ENCODE peak calls at places on chromosome 10, in nine cellular contexts. One of them, this sample, is unnamed.
A peak's percentile ranks its signal among the peaks of the same experiment; 100 is the strongest.

GRCh38 chr10:1687190-1687589 is 50.1 kb downstream of the ADARB2 start:
- DNase-seq in uterus: no peak
- DNase-seq in suprapubic skin: no peak
- DNase-seq in colonic mucosa: no peak
- DNase-seq in brain microvascular endothelial cell: no peak
- DNase-seq in esophagus squamous epithelium: no peak
- DNase-seq in thoracic aorta: no peak
- DNase-seq in psoas muscle: no peak
- DNase-seq in MM.1S: no peak
- DNase-seq in this sample: no peak

GRCh38 chr10:126065751-126066150 is 169.4 kb downstream of the FANK1 start:
- DNase-seq in uterus: no peak
- DNase-seq in suprapubic skin: no peak
- DNase-seq in colonic mucosa: no peak
- DNase-seq in brain microvascular endothelial cell: no peak
- DNase-seq in esophagus squamous epithelium: no peak
- DNase-seq in thoracic aorta: no peak
- DNase-seq in psoas muscle: no peak
- DNase-seq in MM.1S: no peak
- DNase-seq in this sample: no peak

GRCh38 chr10:101230185-101230917 is 1.1 kb upstream of the LBX1 start:
- DNase-seq in uterus: no peak
- DNase-seq in suprapubic skin: no peak
- DNase-seq in colonic mucosa: no peak
- DNase-seq in brain microvascular endothelial cell: no peak
- DNase-seq in esophagus squamous epithelium: no peak
- DNase-seq in thoracic aorta: no peak
- DNase-seq in psoas muscle: no peak
- DNase-seq in MM.1S: no peak
- DNase-seq in this sample: no peak

GRCh38 chr10:71693377-71693776 is 26.2 kb downstream of the C10orf105 start:
- DNase-seq in uterus: no peak
- DNase-seq in suprapubic skin: no peak
- DNase-seq in colonic mucosa: no peak
- DNase-seq in brain microvascular endothelial cell: no peak
- DNase-seq in esophagus squamous epithelium: no peak
- DNase-seq in thoracic aorta: no peak
- DNase-seq in psoas muscle: no peak
- DNase-seq in MM.1S: no peak
- DNase-seq in this sample: no peak

GRCh38 chr10:63210611-63211196 is 77.6 kb downstream of the NRBF2 start:
- DNase-seq in uterus: no peak
- DNase-seq in suprapubic skin: no peak
- DNase-seq in colonic mucosa: no peak
- DNase-seq in brain microvascular endothelial cell: no peak
- DNase-seq in esophagus squamous epithelium: no peak
- DNase-seq in thoracic aorta: no peak
- DNase-seq in psoas muscle: no peak
- DNase-seq in MM.1S: no peak
- DNase-seq in this sample: no peak

GRCh38 chr10:103295391-103296044 is 18.6 kb downstream of the INA start:
- DNase-seq in uterus: no peak
- DNase-seq in suprapubic skin: no peak
- DNase-seq in colonic mucosa: no peak
- DNase-seq in brain microvascular endothelial cell: peak; percentile 83
- DNase-seq in esophagus squamous epithelium: no peak
- DNase-seq in thoracic aorta: no peak
- DNase-seq in psoas muscle: no peak
- DNase-seq in MM.1S: no peak
- DNase-seq in this sample: no peak

GRCh38 chr10:128959746-128960145 is 507.3 kb upstream of the MGMT start:
- DNase-seq in uterus: no peak
- DNase-seq in suprapubic skin: no peak
- DNase-seq in colonic mucosa: no peak
- DNase-seq in brain microvascular endothelial cell: no peak
- DNase-seq in esophagus squamous epithelium: no peak
- DNase-seq in thoracic aorta: no peak
- DNase-seq in psoas muscle: no peak
- DNase-seq in MM.1S: no peak
- DNase-seq in this sample: no peak

GRCh38 chr10:63530409-63530808 is 9.2 kb downstream of the REEP3 start:
- DNase-seq in uterus: no peak
- DNase-seq in suprapubic skin: no peak
- DNase-seq in colonic mucosa: no peak
- DNase-seq in brain microvascular endothelial cell: no peak
- DNase-seq in esophagus squamous epithelium: no peak
- DNase-seq in thoracic aorta: no peak
- DNase-seq in psoas muscle: no peak
- DNase-seq in MM.1S: no peak
- DNase-seq in this sample: no peak

GRCh38 chr10:60733189-60733815 is 45.0 kb upstream of the CDK1 start:
- DNase-seq in uterus: peak; percentile 22
- DNase-seq in suprapubic skin: no peak
- DNase-seq in colonic mucosa: peak; percentile 71
- DNase-seq in brain microvascular endothelial cell: no peak
- DNase-seq in esophagus squamous epithelium: no peak
- DNase-seq in thoracic aorta: no peak
- DNase-seq in psoas muscle: peak; percentile 14
- DNase-seq in MM.1S: peak; percentile 62
- DNase-seq in this sample: no peak

GRCh38 chr10:132142396-132143161 is 44.2 kb upstream of the DPYSL4 start:
- DNase-seq in uterus: peak; percentile 48
- DNase-seq in suprapubic skin: no peak
- DNase-seq in colonic mucosa: no peak
- DNase-seq in brain microvascular endothelial cell: no peak
- DNase-seq in esophagus squamous epithelium: no peak
- DNase-seq in thoracic aorta: no peak
- DNase-seq in psoas muscle: peak; percentile 44
- DNase-seq in MM.1S: no peak
- DNase-seq in this sample: peak; percentile 40

GRCh38 chr10:119393421-119393820 is 149.1 kb downstream of the RGS10 start:
- DNase-seq in uterus: no peak
- DNase-seq in suprapubic skin: no peak
- DNase-seq in colonic mucosa: no peak
- DNase-seq in brain microvascular endothelial cell: no peak
- DNase-seq in esophagus squamous epithelium: no peak
- DNase-seq in thoracic aorta: no peak
- DNase-seq in psoas muscle: no peak
- DNase-seq in MM.1S: no peak
- DNase-seq in this sample: no peak

GRCh38 chr10:111493024-111493625 is 416.3 kb downstream of the ADRA2A start:
- DNase-seq in uterus: no peak
- DNase-seq in suprapubic skin: no peak
- DNase-seq in colonic mucosa: no peak
- DNase-seq in brain microvascular endothelial cell: no peak
- DNase-seq in esophagus squamous epithelium: no peak
- DNase-seq in thoracic aorta: no peak
- DNase-seq in psoas muscle: no peak
- DNase-seq in MM.1S: peak; percentile 80
- DNase-seq in this sample: no peak

GRCh38 chr10:69948261-69948660 is 104.4 kb upstream of the MACROH2A2 start:
- DNase-seq in uterus: no peak
- DNase-seq in suprapubic skin: no peak
- DNase-seq in colonic mucosa: no peak
- DNase-seq in brain microvascular endothelial cell: no peak
- DNase-seq in esophagus squamous epithelium: no peak
- DNase-seq in thoracic aorta: no peak
- DNase-seq in psoas muscle: no peak
- DNase-seq in MM.1S: no peak
- DNase-seq in this sample: no peak

GRCh38 chr10:115945696-115946445 is 327.1 kb downstream of the GFRA1 start:
- DNase-seq in uterus: no peak
- DNase-seq in suprapubic skin: no peak
- DNase-seq in colonic mucosa: no peak
- DNase-seq in brain microvascular endothelial cell: no peak
- DNase-seq in esophagus squamous epithelium: no peak
- DNase-seq in thoracic aorta: no peak
- DNase-seq in psoas muscle: no peak
- DNase-seq in MM.1S: no peak
- DNase-seq in this sample: no peak

GRCh38 chr10:131978366-131978765 is 3.4 kb downstream of the BNIP3 start:
- DNase-seq in uterus: no peak
- DNase-seq in suprapubic skin: no peak
- DNase-seq in colonic mucosa: no peak
- DNase-seq in brain microvascular endothelial cell: no peak
- DNase-seq in esophagus squamous epithelium: no peak
- DNase-seq in thoracic aorta: no peak
- DNase-seq in psoas muscle: no peak
- DNase-seq in MM.1S: no peak
- DNase-seq in this sample: no peak

GRCh38 chr10:29922904-29923303 is 136.5 kb downstream of the JCAD start:
- DNase-seq in uterus: no peak
- DNase-seq in suprapubic skin: no peak
- DNase-seq in colonic mucosa: no peak
- DNase-seq in brain microvascular endothelial cell: no peak
- DNase-seq in esophagus squamous epithelium: no peak
- DNase-seq in thoracic aorta: no peak
- DNase-seq in psoas muscle: no peak
- DNase-seq in MM.1S: no peak
- DNase-seq in this sample: no peak

GRCh38 chr10:24505759-24506158 is 217.9 kb downstream of the ARHGAP21 start:
- DNase-seq in uterus: no peak
- DNase-seq in suprapubic skin: no peak
- DNase-seq in colonic mucosa: no peak
- DNase-seq in brain microvascular endothelial cell: no peak
- DNase-seq in esophagus squamous epithelium: no peak
- DNase-seq in thoracic aorta: no peak
- DNase-seq in psoas muscle: no peak
- DNase-seq in MM.1S: no peak
- DNase-seq in this sample: no peak

GRCh38 chr10:129675027-129675769 is 208.2 kb downstream of the MGMT start:
- DNase-seq in uterus: no peak
- DNase-seq in suprapubic skin: no peak
- DNase-seq in colonic mucosa: no peak
- DNase-seq in brain microvascular endothelial cell: no peak
- DNase-seq in esophagus squamous epithelium: no peak
- DNase-seq in thoracic aorta: no peak
- DNase-seq in psoas muscle: no peak
- DNase-seq in MM.1S: no peak
- DNase-seq in this sample: no peak

GRCh38 chr10:92410501-92410900 is 119.5 kb downstream of the MARCHF5 start:
- DNase-seq in uterus: no peak
- DNase-seq in suprapubic skin: no peak
- DNase-seq in colonic mucosa: no peak
- DNase-seq in brain microvascular endothelial cell: no peak
- DNase-seq in esophagus squamous epithelium: no peak
- DNase-seq in thoracic aorta: no peak
- DNase-seq in psoas muscle: no peak
- DNase-seq in MM.1S: no peak
- DNase-seq in this sample: no peak

GRCh38 chr10:29083096-29083495 is 205.8 kb upstream of the LYZL1 start:
- DNase-seq in uterus: no peak
- DNase-seq in suprapubic skin: no peak
- DNase-seq in colonic mucosa: no peak
- DNase-seq in brain microvascular endothelial cell: no peak
- DNase-seq in esophagus squamous epithelium: no peak
- DNase-seq in thoracic aorta: no peak
- DNase-seq in psoas muscle: no peak
- DNase-seq in MM.1S: no peak
- DNase-seq in this sample: no peak

GRCh38 chr10:73248259-73248724 is 1.2 kb upstream of the DNAJC9 start:
- DNase-seq in uterus: no peak
- DNase-seq in suprapubic skin: no peak
- DNase-seq in colonic mucosa: no peak
- DNase-seq in brain microvascular endothelial cell: no peak
- DNase-seq in esophagus squamous epithelium: no peak
- DNase-seq in thoracic aorta: no peak
- DNase-seq in psoas muscle: no peak
- DNase-seq in MM.1S: no peak
- DNase-seq in this sample: peak; percentile 21
- H3K27ac ChIP-seq in uterus: peak overlapping the region; percentile 75
- H3K27ac ChIP-seq in suprapubic skin: no peak overlapping the region
- H3K27ac ChIP-seq in colonic mucosa: no peak overlapping the region
- H3K27ac ChIP-seq in brain microvascular endothelial cell: no peak overlapping the region
- H3K27ac ChIP-seq in esophagus squamous epithelium: peak overlapping the region; percentile 96
- H3K27ac ChIP-seq in thoracic aorta: peak overlapping the region; percentile 73
- H3K27ac ChIP-seq in psoas muscle: peak overlapping the region; percentile 85
- H3K27ac ChIP-seq in MM.1S: peak overlapping the region; percentile 94
- H3K27ac ChIP-seq in this sample: peak overlapping the region; percentile 91

DNA sequence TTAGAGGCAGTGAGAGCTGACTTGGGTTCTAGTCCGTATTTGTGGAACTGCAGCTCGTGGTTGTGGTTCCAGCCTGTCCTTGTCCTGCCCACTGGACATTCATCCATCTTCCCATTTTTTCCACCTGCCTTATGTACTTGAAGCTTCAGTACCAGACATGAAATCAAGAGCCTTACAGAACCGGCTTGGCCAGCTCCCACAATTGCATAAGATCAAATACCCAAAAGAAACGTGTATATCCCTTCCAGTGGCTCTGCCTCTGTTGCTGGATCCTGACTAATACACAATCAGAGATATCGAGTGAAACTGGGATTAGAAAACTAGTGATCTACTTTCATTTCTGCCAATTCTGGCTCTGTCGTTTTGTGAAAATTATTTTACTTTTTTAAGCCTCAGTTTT is 23.8 kb upstream of the LIPA start:
- DNase-seq in uterus: no peak
- DNase-seq in suprapubic skin: no peak
- DNase-seq in colonic mucosa: no peak
- DNase-seq in brain microvascular endothelial cell: no peak
- DNase-seq in esophagus squamous epithelium: no peak
- DNase-seq in thoracic aorta: no peak
- DNase-seq in psoas muscle: no peak
- DNase-seq in MM.1S: no peak
- DNase-seq in this sample: no peak
- H3K27ac ChIP-seq in uterus: peak overlapping the region; percentile 86
- H3K27ac ChIP-seq in suprapubic skin: no peak overlapping the region
- H3K27ac ChIP-seq in colonic mucosa: no peak overlapping the region
- H3K27ac ChIP-seq in brain microvascular endothelial cell: no peak overlapping the region
- H3K27ac ChIP-seq in esophagus squamous epithelium: no peak overlapping the region
- H3K27ac ChIP-seq in thoracic aorta: no peak overlapping the region
- H3K27ac ChIP-seq in psoas muscle: peak overlapping the region; percentile 19
- H3K27ac ChIP-seq in MM.1S: no peak overlapping the region
- H3K27ac ChIP-seq in this sample: no peak overlapping the region

DNA sequence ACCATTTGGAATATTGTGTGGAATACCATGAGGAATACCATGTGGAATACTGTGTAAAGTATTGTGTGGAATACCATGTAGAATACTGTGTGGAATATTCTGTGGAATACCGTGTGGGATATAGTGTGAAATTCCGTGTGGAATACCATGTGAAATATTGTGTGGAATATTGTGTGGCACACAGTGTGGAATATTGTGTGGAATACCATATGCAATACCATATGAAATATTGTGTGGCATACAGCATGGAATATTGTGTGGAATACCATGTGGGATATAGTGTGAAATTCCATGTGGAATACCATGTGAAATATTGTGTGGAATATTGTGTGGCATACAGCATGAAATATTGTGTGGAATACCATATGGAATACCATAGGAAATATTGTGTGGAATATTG is 135.1 kb upstream of the CHST15 start:
- DNase-seq in uterus: no peak
- DNase-seq in suprapubic skin: no peak
- DNase-seq in colonic mucosa: no peak
- DNase-seq in brain microvascular endothelial cell: no peak
- DNase-seq in esophagus squamous epithelium: no peak
- DNase-seq in thoracic aorta: no peak
- DNase-seq in psoas muscle: no peak
- DNase-seq in MM.1S: no peak
- DNase-seq in this sample: peak; percentile 41
- H3K27ac ChIP-seq in uterus: no peak overlapping the region
- H3K27ac ChIP-seq in suprapubic skin: no peak overlapping the region
- H3K27ac ChIP-seq in colonic mucosa: no peak overlapping the region
- H3K27ac ChIP-seq in brain microvascular endothelial cell: no peak overlapping the region
- H3K27ac ChIP-seq in esophagus squamous epithelium: no peak overlapping the region
- H3K27ac ChIP-seq in thoracic aorta: no peak overlapping the region
- H3K27ac ChIP-seq in psoas muscle: no peak overlapping the region
- H3K27ac ChIP-seq in MM.1S: no peak overlapping the region
- H3K27ac ChIP-seq in this sample: no peak overlapping the region

GRCh38 chr10:118340486-118340885 is 1.6 kb downstream of the FAM204A start:
- DNase-seq in uterus: no peak
- DNase-seq in suprapubic skin: no peak
- DNase-seq in colonic mucosa: no peak
- DNase-seq in brain microvascular endothelial cell: no peak
- DNase-seq in esophagus squamous epithelium: no peak
- DNase-seq in thoracic aorta: no peak
- DNase-seq in psoas muscle: no peak
- DNase-seq in MM.1S: no peak
- DNase-seq in this sample: peak; percentile 55
- H3K27ac ChIP-seq in uterus: no peak overlapping the region
- H3K27ac ChIP-seq in suprapubic skin: no peak overlapping the region
- H3K27ac ChIP-seq in colonic mucosa: no peak overlapping the region
- H3K27ac ChIP-seq in brain microvascular endothelial cell: no peak overlapping the region
- H3K27ac ChIP-seq in esophagus squamous epithelium: no peak overlapping the region
- H3K27ac ChIP-seq in thoracic aorta: no peak overlapping the region
- H3K27ac ChIP-seq in psoas muscle: peak overlapping the region; percentile 87
- H3K27ac ChIP-seq in MM.1S: no peak overlapping the region
- H3K27ac ChIP-seq in this sample: no peak overlapping the region